ENCODE peak calls at places on chromosomes 3 and 15, in nine cellular contexts. R, G, D, P, O, Q, Z, B and L are unnamed samples.
A peak's percentile ranks its signal among the peaks of the same experiment; 100 is the strongest.

GRCh38 chr15:75428152-75428551 is 23.3 kb downstream of the SIN3A start:
- DNase-seq in R (no peak), G (no peak), D (no peak), P (no peak), O (no peak), Q (no peak), Z (no peak), B (no peak), L (no peak)

GRCh38 chr3:156509209-156510174 is 45.4 kb downstream of the SSR3 start:
- DNase-seq in R (peak; percentile 85), G (no peak), D (peak; percentile 63), P (peak; percentile 77), O (peak; percentile 76), Q (peak; percentile 63), Z (no peak), B (no peak), L (peak; percentile 60)

GRCh38 chr15:65881766-65882434 is 12.6 kb downstream of the RAB11A start:
- DNase-seq in R (no peak), G (no peak), D (no peak), P (no peak), O (no peak), Q (no peak), Z (no peak), B (no peak), L (no peak)

GRCh38 chr3:45608296-45608695 is 13.7 kb downstream of the LIMD1 start:
- DNase-seq in R (no peak), G (no peak), D (no peak), P (no peak), O (no peak), Q (no peak), Z (no peak), B (no peak), L (no peak)

GRCh38 chr3:69787436-69788168 is 48.3 kb downstream of the MITF start:
- DNase-seq in R (no peak), G (no peak), D (no peak), P (peak; percentile 75), O (peak; percentile 79), Q (peak; percentile 71), Z (no peak), B (peak; percentile 60), L (no peak)

GRCh38 chr15:51281368-51281967 is 56.9 kb downstream of the CYP19A1 start:
- DNase-seq in R (peak; percentile 75), G (peak; percentile 47), D (peak; percentile 57), P (peak; percentile 80), O (peak; percentile 76), Q (peak; percentile 52), Z (no peak), B (no peak), L (peak; percentile 71)

GRCh38 chr3:29285356-29286070 is 4.6 kb downstream of the RBMS3 start:
- DNase-seq in R (no peak), G (no peak), D (no peak), P (peak; percentile 75), O (peak; percentile 73), Q (peak; percentile 69), Z (no peak), B (no peak), L (no peak)

GRCh38 chr15:79640206-79640605 is 208.1 kb downstream of the MINAR1 start:
- DNase-seq in R (no peak), G (no peak), D (no peak), P (peak; percentile 75), O (peak; percentile 76), Q (peak; percentile 44), Z (peak; percentile 55), B (peak; percentile 68), L (no peak)

GRCh38 chr3:11379824-11380281 is 107.7 kb downstream of the ATG7 start:
- DNase-seq in R (no peak), G (no peak), D (no peak), P (peak; percentile 26), O (peak; percentile 40), Q (no peak), Z (no peak), B (no peak), L (no peak)

GRCh38 chr3:134460965-134461364 is 24.8 kb downstream of the ANAPC13 start:
- DNase-seq in R (no peak), G (no peak), D (no peak), P (peak; percentile 57), O (peak; percentile 33), Q (peak; percentile 70), Z (peak; percentile 98), B (peak; percentile 85), L (no peak)

GRCh38 chr3:36434682-36435426 is 54.5 kb downstream of the STAC start:
- DNase-seq in R (no peak), G (no peak), D (no peak), P (peak; percentile 5), O (peak; percentile 57), Q (peak; percentile 68), Z (no peak), B (no peak), L (no peak)

GRCh38 chr3:160665784-160666526 is 11.0 kb upstream of the ARL14 start:
- DNase-seq in R (no peak), G (peak; percentile 25), D (no peak), P (peak; percentile 68), O (peak; percentile 88), Q (peak; percentile 84), Z (no peak), B (peak; percentile 49), L (peak; percentile 38)

DNA sequence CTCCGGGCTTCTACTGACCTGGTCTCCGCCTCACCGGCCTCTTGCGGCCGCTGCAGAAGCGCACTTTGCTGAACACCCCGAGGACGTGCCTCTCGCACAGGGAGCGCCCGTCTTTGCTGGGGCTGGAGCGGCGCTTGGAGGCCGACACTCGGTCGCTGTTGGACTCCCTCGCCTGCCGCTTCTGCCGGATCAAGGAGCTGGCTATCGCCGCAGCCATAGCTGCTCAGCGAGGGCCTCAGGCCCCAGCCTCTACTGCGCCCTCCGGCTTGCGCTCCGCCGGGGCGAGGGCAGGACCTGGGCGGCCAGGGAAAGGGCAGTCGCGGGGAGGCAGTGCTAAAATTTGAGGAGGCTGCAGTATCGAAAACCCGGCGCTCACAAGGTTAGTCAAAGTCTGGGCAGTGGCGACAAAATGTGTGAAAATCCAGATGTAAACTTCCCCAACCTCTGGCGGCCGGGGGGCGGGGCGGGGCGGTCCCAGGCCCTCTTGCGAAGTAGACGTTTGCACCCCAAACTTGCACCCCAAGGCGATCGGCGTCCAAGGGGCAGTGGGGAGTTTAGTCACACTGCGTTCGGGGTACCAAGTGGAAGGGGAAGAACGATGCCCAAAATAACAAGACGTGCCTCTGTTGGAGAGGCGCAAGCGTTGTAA is 319.2 kb downstream of the FGF12 start:
- DNase-seq in R (peak; percentile 61), G (no peak), D (no peak), P (peak; percentile 10), O (peak; percentile 48), Q (peak; percentile 20), Z (no peak), B (no peak), L (peak; percentile 16)
- TF ChIP-seq CTCF in R (peak; percentile 14), G (no peak), D (no peak), P (no peak), O (no peak), Q (no peak), Z (no peak), B (no peak), L (no peak)

GRCh38 chr3:23202921-23203650 is at the start of gene UBE2E2:
- DNase-seq in R (peak; percentile 82), G (peak; percentile 64), D (peak; percentile 89), P (peak; percentile 77), O (peak; percentile 78), Q (peak; percentile 73), Z (no peak), B (no peak), L (peak; percentile 95)

GRCh38 chr3:23203651-23204111 is 554 bp downstream of the UBE2E2 start:
- DNase-seq in R (peak; percentile 44), G (peak; percentile 30), D (peak; percentile 14), P (peak; percentile 32), O (peak; percentile 41), Q (peak; percentile 33), Z (no peak), B (no peak), L (peak; percentile 32)

GRCh38 chr3:23201154-23201838 is 1.8 kb upstream of the UBE2E2 start:
- DNase-seq in R (no peak), G (no peak), D (no peak), P (no peak), O (peak; percentile 33), Q (no peak), Z (no peak), B (no peak), L (no peak)

GRCh38 chr3:23199649-23200048 is 3.5 kb upstream of the UBE2E2 start:
- DNase-seq in R (no peak), G (no peak), D (no peak), P (no peak), O (no peak), Q (no peak), Z (no peak), B (no peak), L (no peak)

GRCh38 chr3:23202203-23202920 is 765 bp upstream of the UBE2E2 start:
- DNase-seq in R (peak; percentile 76), G (peak; percentile 66), D (no peak), P (peak; percentile 23), O (peak; percentile 41), Q (peak; percentile 7), Z (no peak), B (no peak), L (no peak)
- TF ChIP-seq CTCF in R (no peak), G (no peak), D (no peak), P (no peak), O (no peak), Q (no peak), Z (no peak), B (no peak), L (no peak)

DNA sequence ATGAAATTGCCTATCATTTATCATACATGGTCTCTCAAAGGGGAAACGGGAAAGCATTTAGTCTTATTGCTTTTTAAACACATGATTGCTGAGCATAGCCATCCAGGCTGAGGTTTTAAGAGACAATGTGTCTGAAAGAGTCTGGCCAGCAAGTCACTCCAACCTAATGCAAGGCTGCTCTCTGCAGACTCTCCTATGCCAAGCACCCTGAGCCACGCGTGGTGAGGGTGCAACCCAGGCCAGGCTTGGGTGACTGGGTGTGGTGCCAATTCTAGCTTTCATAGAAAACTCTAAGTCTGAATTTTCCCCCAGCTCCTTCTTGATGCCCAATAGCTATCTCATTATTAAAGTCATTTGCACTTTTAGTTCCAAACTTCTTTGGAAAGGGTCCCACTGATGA is 200.3 kb downstream of the RPLP1 start:
- DNase-seq in R (no peak), G (no peak), D (no peak), P (no peak), O (no peak), Q (no peak), Z (no peak), B (no peak), L (no peak)
- TF ChIP-seq CTCF in R (peak; percentile 31), G (no peak), D (no peak), P (no peak), O (no peak), Q (no peak), Z (no peak), B (no peak), L (no peak)

DNA sequence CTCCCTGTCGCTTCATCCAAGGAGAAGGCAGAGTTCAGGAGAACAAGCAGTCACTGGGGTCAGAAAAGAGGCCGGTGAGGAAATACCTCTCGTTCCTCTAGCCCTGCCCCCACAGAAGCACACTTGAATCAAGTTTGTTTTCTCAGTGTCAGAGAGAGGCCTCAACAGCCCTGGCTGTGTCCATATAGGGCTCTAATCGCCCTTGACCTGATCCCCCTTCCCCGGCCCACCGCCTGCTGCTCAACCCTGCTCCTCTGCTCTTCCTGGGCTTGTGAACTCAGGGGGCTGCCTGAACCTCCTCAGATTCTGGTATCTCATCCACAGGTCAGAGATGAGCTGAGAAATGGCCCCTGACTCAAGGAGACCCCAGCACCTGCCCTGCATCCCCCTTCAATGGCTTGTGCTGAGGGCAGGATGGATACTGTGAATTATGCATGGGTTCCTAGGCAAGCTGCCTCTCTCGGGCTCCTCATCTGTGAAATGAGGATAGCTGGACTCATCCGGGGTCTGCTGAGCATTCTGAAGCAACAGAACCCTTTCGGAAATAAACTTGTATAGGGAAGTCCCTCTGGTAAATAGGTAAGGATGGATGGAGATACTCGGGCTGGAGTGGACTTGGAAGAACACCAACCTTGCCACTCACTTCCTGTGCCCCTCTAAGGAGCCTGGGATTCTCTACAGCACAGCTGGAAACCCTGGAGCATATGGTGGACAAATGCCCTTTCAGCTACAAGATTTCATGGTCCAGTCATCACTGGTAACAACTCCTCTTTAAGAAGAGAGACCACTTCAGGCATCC is 147.5 kb downstream of the STT3B start:
- DNase-seq in R (peak; percentile 33), G (no peak), D (no peak), P (no peak), O (no peak), Q (no peak), Z (no peak), B (no peak), L (no peak)
- TF ChIP-seq CTCF in R (no peak), G (no peak), D (no peak), P (no peak), O (no peak), Q (no peak), Z (no peak), B (no peak), L (no peak)